ENCODE peak calls at places on chromosomes 6 and 20, in nine cellular contexts. One of them, this sample, is unnamed.

GRCh38 chr6:26659042-26659359 is 545 bp downstream of the ZNF322 start:
- DNase-seq in posterior cingulate gyrus: no peak
- DNase-seq in T-helper 1 cell: no peak
- DNase-seq in skeletal muscle cell: no peak
- DNase-seq in thyroid gland: no peak
- DNase-seq in BE2C: no peak
- DNase-seq in neural crest cell: no peak
- DNase-seq in NCI-H1092: no peak
- DNase-seq in dorsolateral prefrontal cortex: no peak
- DNase-seq in this sample: no peak

GRCh38 chr6:64890609-64891008 is 816.4 kb downstream of the EYS start:
- DNase-seq in T-helper 1 cell: no peak
- DNase-seq in BE2C: no peak
- DNase-seq in thyroid gland: no peak
- DNase-seq in NCI-H1092: no peak
- DNase-seq in dorsolateral prefrontal cortex: no peak
- DNase-seq in neural crest cell: no peak
- DNase-seq in posterior cingulate gyrus: no peak
- DNase-seq in skeletal muscle cell: no peak
- DNase-seq in this sample: no peak

GRCh38 chr6:87830834-87831374 is 128.9 kb upstream of the AKIRIN2 start:
- DNase-seq in NCI-H1092: no peak
- DNase-seq in dorsolateral prefrontal cortex: no peak
- DNase-seq in neural crest cell: no peak
- DNase-seq in thyroid gland: no peak
- DNase-seq in skeletal muscle cell: no peak
- DNase-seq in T-helper 1 cell: no peak
- DNase-seq in posterior cingulate gyrus: no peak
- DNase-seq in BE2C: no peak
- DNase-seq in this sample: no peak

GRCh38 chr6:32164295-32164694 is at the start of gene EGFL8:
- DNase-seq in NCI-H1092: no peak
- DNase-seq in thyroid gland: no peak
- DNase-seq in neural crest cell: peak
- DNase-seq in T-helper 1 cell: no peak
- DNase-seq in dorsolateral prefrontal cortex: no peak
- DNase-seq in skeletal muscle cell: no peak
- DNase-seq in BE2C: no peak
- DNase-seq in posterior cingulate gyrus: no peak
- DNase-seq in this sample: no peak

GRCh38 chr6:137949686-137950390 is 82.8 kb downstream of the TNFAIP3 start:
- DNase-seq in thyroid gland: no peak
- DNase-seq in T-helper 1 cell: peak
- DNase-seq in skeletal muscle cell: no peak
- DNase-seq in NCI-H1092: no peak
- DNase-seq in neural crest cell: no peak
- DNase-seq in posterior cingulate gyrus: no peak
- DNase-seq in dorsolateral prefrontal cortex: no peak
- DNase-seq in BE2C: no peak
- DNase-seq in this sample: no peak

GRCh38 chr20:1166963-1167720 is 17.6 kb downstream of the TMEM74B start:
- DNase-seq in dorsolateral prefrontal cortex: no peak
- DNase-seq in skeletal muscle cell: no peak
- DNase-seq in BE2C: no peak
- DNase-seq in NCI-H1092: no peak
- DNase-seq in neural crest cell: no peak
- DNase-seq in posterior cingulate gyrus: no peak
- DNase-seq in thyroid gland: no peak
- DNase-seq in T-helper 1 cell: no peak
- DNase-seq in this sample: no peak

GRCh38 chr20:34268851-34269668 is 27.8 kb downstream of the ASIP start:
- DNase-seq in BE2C: peak
- DNase-seq in thyroid gland: peak
- DNase-seq in skeletal muscle cell: no peak
- DNase-seq in neural crest cell: no peak
- DNase-seq in dorsolateral prefrontal cortex: no peak
- DNase-seq in T-helper 1 cell: no peak
- DNase-seq in NCI-H1092: no peak
- DNase-seq in posterior cingulate gyrus: peak
- DNase-seq in this sample: peak

GRCh38 chr20:52004720-52005119 is 186.9 kb downstream of the ZFP64 start:
- DNase-seq in skeletal muscle cell: peak
- DNase-seq in BE2C: no peak
- DNase-seq in thyroid gland: no peak
- DNase-seq in posterior cingulate gyrus: no peak
- DNase-seq in neural crest cell: no peak
- DNase-seq in NCI-H1092: no peak
- DNase-seq in T-helper 1 cell: no peak
- DNase-seq in dorsolateral prefrontal cortex: no peak
- DNase-seq in this sample: no peak

GRCh38 chr20:50298554-50299324 is 108.1 kb downstream of the CEBPB start:
- DNase-seq in BE2C: no peak
- DNase-seq in NCI-H1092: no peak
- DNase-seq in posterior cingulate gyrus: peak
- DNase-seq in neural crest cell: no peak
- DNase-seq in T-helper 1 cell: no peak
- DNase-seq in skeletal muscle cell: no peak
- DNase-seq in thyroid gland: no peak
- DNase-seq in dorsolateral prefrontal cortex: peak
- DNase-seq in this sample: no peak

GRCh38 chr20:9279905-9280304 is 211.0 kb downstream of the PLCB4 start:
- DNase-seq in dorsolateral prefrontal cortex: no peak
- DNase-seq in skeletal muscle cell: no peak
- DNase-seq in neural crest cell: no peak
- DNase-seq in posterior cingulate gyrus: no peak
- DNase-seq in BE2C: no peak
- DNase-seq in thyroid gland: no peak
- DNase-seq in NCI-H1092: no peak
- DNase-seq in T-helper 1 cell: no peak
- DNase-seq in this sample: no peak

This sample was measured in CD8-positive, alpha-beta T cell.